ENCODE peak calls at places on chromosomes 4 and X, in four cellular contexts. W, R, M and G are unnamed samples.

GRCh38 chr4:105624530-105624929 is 72.1 kb downstream of the ARHGEF38 start:
- DNase-seq in W (peak; percentile 40), M (peak; percentile 45), R (no peak), G (peak; percentile 41)

GRCh38 chrX:124215786-124216185 is 116.7 kb upstream of the TEX13D start:
- DNase-seq in R (no peak), W (no peak), M (no peak), G (no peak)

GRCh38 chrX:130343411-130343810 is 3.7 kb downstream of the SLC25A14 start:
- DNase-seq in R (no peak), W (no peak), M (no peak), G (no peak)

GRCh38 chr4:153409412-153409811 is 56.7 kb upstream of the TMEM131L start:
- DNase-seq in M (no peak), R (no peak), W (no peak), G (no peak)

GRCh38 chrX:153343674-153344073 is 9.7 kb downstream of the ZNF275 start:
- DNase-seq in R (no peak), W (no peak), M (no peak), G (no peak)

GRCh38 chr4:139167774-139168444 is 9.1 kb downstream of the ELF2 start:
- DNase-seq in M (no peak), W (no peak), R (peak; percentile 59), G (peak; percentile 83)

GRCh38 chrX:10582215-10582733 is 38.1 kb downstream of the MID1 start:
- DNase-seq in R (no peak), M (no peak), W (no peak), G (peak; percentile 88)

GRCh38 chr4:89119836-89120235 is 8.5 kb downstream of the TIGD2 start:
- DNase-seq in M (no peak), R (no peak), W (no peak), G (no peak)

GRCh38 chr4:150943831-150944230 is 71.3 kb downstream of the LRBA start:
- DNase-seq in M (no peak), R (no peak), W (no peak), G (peak; percentile 78)

GRCh38 chr4:181877329-181877848 is 365.8 kb upstream of the TENM3 start:
- DNase-seq in W (no peak), R (no peak), M (no peak), G (no peak)

DNA sequence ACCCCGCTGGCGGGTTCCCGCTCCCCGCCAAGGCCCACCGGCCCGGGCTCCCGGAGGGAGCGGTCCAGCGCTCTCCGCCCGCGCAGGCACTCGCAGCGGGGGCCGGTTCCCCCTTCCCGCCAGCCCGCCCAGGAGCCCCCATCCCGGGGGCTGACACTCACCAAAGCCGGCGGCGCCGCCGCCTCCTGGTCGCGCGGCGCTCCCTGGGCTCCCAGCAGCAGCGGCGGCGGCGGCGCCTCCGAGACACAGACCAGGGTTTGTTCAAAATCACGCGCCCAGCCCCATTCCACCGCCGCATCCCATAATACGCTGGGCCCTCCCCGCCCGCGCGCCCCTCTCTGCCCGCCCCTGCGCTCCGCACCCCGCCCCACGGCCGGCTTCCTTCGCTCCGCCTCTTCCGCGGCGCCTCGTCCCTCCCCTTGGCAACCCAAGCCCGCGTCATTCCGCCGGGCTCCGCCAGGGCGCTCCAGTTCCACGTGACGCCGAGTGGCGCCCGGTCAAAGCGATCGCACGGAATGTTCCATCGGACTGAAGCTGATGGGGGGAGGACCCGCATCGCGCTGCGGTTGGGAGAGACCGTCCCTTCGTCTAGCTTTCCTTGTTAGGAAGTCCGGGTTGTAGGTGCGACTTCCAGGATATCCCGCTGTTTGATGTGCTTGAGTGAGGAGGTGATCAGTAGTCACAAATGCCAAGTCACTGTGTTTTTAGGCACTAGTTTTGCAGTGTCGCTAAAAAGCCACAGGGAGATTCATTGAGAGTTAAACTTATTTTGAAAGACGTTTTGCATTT is 2.2 kb upstream of the LIN54 start:
- DNase-seq in M (peak; percentile 97), R (peak; percentile 79), W (peak; percentile 98), G (peak; percentile 98)
- TF ChIP-seq POLR2A in M (peak; percentile 82), R (peak; percentile 69), W (no peak), G (peak; percentile 80)

GRCh38 chr4:176268963-176269362 is at the start of gene ASB5:
- DNase-seq in W (no peak), M (no peak), R (no peak), G (no peak)

GRCh38 chr4:176272799-176273198 is 3.8 kb upstream of the ASB5 start:
- DNase-seq in M (no peak), W (no peak), R (no peak), G (peak; percentile 2)

GRCh38 chr4:176273741-176274140 is 4.7 kb upstream of the ASB5 start:
- DNase-seq in M (no peak), W (no peak), R (no peak), G (no peak)

GRCh38 chr4:176271749-176272148 is 2.7 kb upstream of the ASB5 start:
- DNase-seq in W (no peak), R (no peak), M (no peak), G (no peak)

GRCh38 chr4:176270669-176271068 is 1.6 kb upstream of the ASB5 start:
- DNase-seq in R (peak; percentile 73), W (no peak), M (no peak), G (no peak)
- TF ChIP-seq POLR2A in R (no peak), W (no peak), M (no peak), G (no peak)

GRCh38 chr4:156971623-156972369 is at the start of gene PDGFC:
- DNase-seq in M (peak; percentile 79), W (peak; percentile 83), R (peak; percentile 55), G (peak; percentile 83)
- TF ChIP-seq POLR2A in M (peak; percentile 77), W (no peak), R (no peak), G (peak; percentile 44)

GRCh38 chrX:48736303-48736702 is 25.2 kb upstream of the GLOD5 start:
- DNase-seq in R (no peak), M (no peak), W (no peak), G (no peak)

GRCh38 chrX:48741834-48742233 is 19.7 kb upstream of the GLOD5 start:
- DNase-seq in W (no peak), M (no peak), R (no peak), G (no peak)

GRCh38 chrX:48737940-48738339 is 23.6 kb upstream of the GLOD5 start:
- DNase-seq in W (no peak), R (no peak), M (no peak), G (peak; percentile 31)

GRCh38 chrX:48736878-48737212 is 24.7 kb upstream of the GLOD5 start:
- DNase-seq in M (no peak), R (no peak), W (no peak), G (no peak)

GRCh38 chrX:48737213-48737938 is 24.2 kb upstream of the GLOD5 start:
- DNase-seq in M (peak; percentile 95), R (peak; percentile 87), W (peak; percentile 93), G (peak; percentile 94)
- TF ChIP-seq POLR2A in M (peak; percentile 80), R (peak; percentile 37), W (no peak), G (peak; percentile 74)

GRCh38 chr4:174381419-174381818 is 97.7 kb downstream of the CEP44 start:
- DNase-seq in W (no peak), R (no peak), M (no peak), G (no peak)

GRCh38 chr4:174378951-174379350 is 95.2 kb downstream of the CEP44 start:
- DNase-seq in M (no peak), R (no peak), W (no peak), G (no peak)

GRCh38 chr4:174380699-174381098 is 97.0 kb downstream of the CEP44 start:
- DNase-seq in R (no peak), W (no peak), M (no peak), G (no peak)

GRCh38 chr4:174387721-174388120 is 104.0 kb downstream of the CEP44 start:
- DNase-seq in W (no peak), M (no peak), R (no peak), G (no peak)

GRCh38 chr4:174383783-174384182 is 100.1 kb downstream of the CEP44 start:
- DNase-seq in M (no peak), R (no peak), W (no peak), G (no peak)
- TF ChIP-seq POLR2A in M (no peak), R (no peak), W (no peak), G (no peak)

GRCh38 chrX:125953769-125954168 is 212.3 kb downstream of the DCAF12L2 start:
- DNase-seq in R (no peak), W (no peak), M (no peak), G (no peak)
- TF ChIP-seq POLR2A in R (no peak), W (no peak), M (no peak), G (no peak)

GRCh38 chr4:12712648-12713339 is 771.3 kb downstream of the RAB28 start:
- DNase-seq in M (no peak), R (no peak), W (no peak), G (no peak)

GRCh38 chr4:12703076-12703475 is 781.1 kb downstream of the RAB28 start:
- DNase-seq in M (no peak), R (no peak), W (no peak), G (no peak)

GRCh38 chr4:12707381-12708175 is 776.6 kb downstream of the RAB28 start:
- DNase-seq in R (no peak), M (no peak), W (no peak), G (no peak)
- TF ChIP-seq POLR2A in R (no peak), M (no peak), W (no peak), G (no peak)

GRCh38 chr4:128663325-128663724 is 146.2 kb upstream of the JADE1 start:
- DNase-seq in W (no peak), M (peak; percentile 44), R (no peak), G (no peak)
- TF ChIP-seq POLR2A in W (no peak), M (no peak), R (no peak), G (no peak)

GRCh38 chr4:6673660-6674499 is 19.8 kb upstream of the S100P start:
- DNase-seq in W (peak; percentile 96), R (peak; percentile 89), M (peak; percentile 94), G (peak; percentile 98)
- TF ChIP-seq POLR2A in W (no peak), R (peak; percentile 62), M (peak; percentile 64), G (peak; percentile 77)